ENCODE peak calls at places on chromosomes 6 and 20, in six cellular contexts. L is activated CD4-positive, alpha-beta T cell treated with anti-CD3 and anti-CD28 coated beads, Interleukin-2, amount 50 U/mL, for 24 hours; V is AG04450; B is HEK293T; E is body of pancreas; A is pancreas. G is an unnamed sample.

GRCh38 chr20:52500150-52500549 is 308.6 kb upstream of the ZFP64 start:
- DNase-seq in L (no peak), V (no peak), B (no peak), E (no peak), A (no peak), G (no peak)

GRCh38 chr6:151796842-151797530 is 10.5 kb upstream of the ESR1 start:
- DNase-seq in L (no peak), V (no peak), B (no peak), E (no peak), A (no peak), G (no peak)

GRCh38 chr6:39490120-39490519 is 167.6 kb upstream of the KCNK16 start:
- DNase-seq in L (no peak), V (no peak), B (no peak), E (no peak), A (no peak), G (no peak)

GRCh38 chr6:13453771-13454251 is 33.6 kb downstream of the GFOD1 start:
- DNase-seq in L (no peak), V (no peak), B (no peak), E (no peak), A (no peak), G (no peak)

GRCh38 chr6:152543519-152543918 is 93.6 kb downstream of the SYNE1 start:
- DNase-seq in L (no peak), V (no peak), B (no peak), E (no peak), A (no peak), G (no peak)

GRCh38 chr20:34579191-34579661 is 20.7 kb downstream of the MAP1LC3A start:
- DNase-seq in L (no peak), V (no peak), B (no peak), E (no peak), A (no peak), G (no peak)

GRCh38 chr6:111980168-111980567 is 73.7 kb upstream of the CCN6 start:
- DNase-seq in L (no peak), V (peak; percentile 42), B (no peak), E (no peak), A (no peak), G (no peak)

GRCh38 chr6:120844084-120844483 is 490.2 kb downstream of the TBC1D32 start:
- DNase-seq in L (no peak), V (no peak), B (no peak), E (no peak), A (no peak), G (no peak)

GRCh38 chr6:7556394-7557106 is 15.1 kb downstream of the DSP start:
- DNase-seq in L (no peak), V (no peak), B (no peak), E (no peak), A (no peak), G (no peak)

GRCh38 chr20:54084727-54085368 is 14.5 kb upstream of the BCAS1 start:
- DNase-seq in L (no peak), V (no peak), B (no peak), E (no peak), A (no peak), G (no peak)

GRCh38 chr20:38202982-38203293 is 37.9 kb upstream of the TGM2 start:
- DNase-seq in L (no peak), V (no peak), B (no peak), E (no peak), A (no peak), G (no peak)

GRCh38 chr6:156752666-156753301 is 24.4 kb upstream of the ARID1B start:
- DNase-seq in L (no peak), V (no peak), B (peak; percentile 40), E (peak; percentile 57), A (peak; percentile 58), G (peak; percentile 32)

GRCh38 chr6:88165877-88166492 is at the start of gene CNR1:
- DNase-seq in L (no peak), V (no peak), B (peak; percentile 48), E (peak; percentile 28), A (peak; percentile 35), G (no peak)

GRCh38 chr6:39792501-39793450 is 600 bp downstream of the DAAM2 start:
- DNase-seq in L (no peak), V (no peak), B (no peak), E (peak; percentile 23), A (peak; percentile 52), G (no peak)

GRCh38 chr6:109453156-109453555 is 2.4 kb downstream of the MICAL1 start:
- DNase-seq in L (no peak), V (no peak), B (no peak), E (no peak), A (no peak), G (no peak)

GRCh38 chr6:147547369-147547902 is 38.9 kb downstream of the SAMD5 start:
- DNase-seq in L (no peak), V (no peak), B (no peak), E (no peak), A (no peak), G (no peak)

GRCh38 chr20:58150772-58151171 is 77.7 kb downstream of the ANKRD60 start:
- DNase-seq in L (no peak), V (no peak), B (no peak), E (peak; percentile 28), A (peak; percentile 58), G (no peak)

GRCh38 chr6:144588674-144589325 is 303.7 kb downstream of the UTRN start:
- DNase-seq in L (no peak), V (no peak), B (no peak), E (no peak), A (no peak), G (no peak)

GRCh38 chr6:130202782-130203181 is 20.0 kb downstream of the SAMD3 start:
- DNase-seq in L (no peak), V (no peak), B (no peak), E (no peak), A (no peak), G (no peak)

GRCh38 chr20:53524589-53525311 is 68.9 kb downstream of the ZNF217 start:
- DNase-seq in L (no peak), V (no peak), B (no peak), E (no peak), A (no peak), G (no peak)

GRCh38 chr6:131629656-131630055 is 1.6 kb upstream of the MED23 start:
- DNase-seq in L (no peak), V (no peak), B (no peak), E (no peak), A (no peak), G (no peak)

GRCh38 chr20:19969106-19969505 is 48.1 kb upstream of the NAA20 start:
- DNase-seq in L (no peak), V (no peak), B (no peak), E (no peak), A (no peak), G (no peak)

GRCh38 chr6:170046786-170047626 is 243.9 kb downstream of the DLL1 start:
- DNase-seq in L (no peak), V (no peak), B (no peak), E (peak; percentile 4), A (no peak), G (no peak)

GRCh38 chr6:124073820-124074587 is 270.3 kb downstream of the NKAIN2 start:
- DNase-seq in L (no peak), V (no peak), B (no peak), E (no peak), A (no peak), G (no peak)

GRCh38 chr20:63281741-63282665 is 9.4 kb downstream of the ARFGAP1 start:
- DNase-seq in L (no peak), V (no peak), B (no peak), E (no peak), A (no peak), G (no peak)

GRCh38 chr6:161870236-161870901 is 596.5 kb upstream of the AGPAT4 start:
- DNase-seq in L (no peak), V (no peak), B (no peak), E (no peak), A (no peak), G (no peak)

GRCh38 chr20:36543187-36544133 is 2.1 kb downstream of the MYL9 start:
- DNase-seq in L (no peak), V (no peak), B (no peak), E (peak; percentile 44), A (peak; percentile 39), G (no peak)

GRCh38 chr20:58746551-58747399 is 54.2 kb downstream of the NPEPL1 start:
- DNase-seq in L (no peak), V (no peak), B (no peak), E (no peak), A (no peak), G (no peak)